ENCODE peak calls at places on chromosomes 7 and 10, in six cellular contexts. N, O, R, Z, L and Q are unnamed samples.

GRCh38 chr7:131948434-131949053 is 392.1 kb upstream of the PODXL start:
- DNase-seq in L (no peak), R (no peak), N (no peak), Z (no peak), O (no peak), Q (peak; percentile 83)

GRCh38 chr10:78959901-78960300 is 108.9 kb upstream of the ZMIZ1 start:
- DNase-seq in N (no peak), R (no peak), O (no peak), L (no peak), Z (no peak), Q (no peak)

GRCh38 chr7:94188350-94188749 is 184.2 kb upstream of the BET1 start:
- DNase-seq in O (no peak), Z (peak; percentile 66), R (no peak), L (no peak), N (no peak), Q (no peak)

GRCh38 chr7:38908759-38909335 is at the start of gene VPS41:
- DNase-seq in N (peak; percentile 45), R (peak; percentile 88), L (peak; percentile 52), Z (peak; percentile 81), O (peak; percentile 77), Q (peak; percentile 74)

GRCh38 chr10:17452060-17452894 is 2.1 kb downstream of the ST8SIA6 start:
- DNase-seq in N (no peak), O (no peak), R (no peak), Z (no peak), L (no peak), Q (no peak)

GRCh38 chr10:85513450-85513849 is 853.1 kb downstream of the GRID1 start:
- DNase-seq in O (no peak), Z (no peak), L (no peak), R (no peak), N (no peak), Q (no peak)

GRCh38 chr10:56178210-56178609 is 182.8 kb downstream of the ZWINT start:
- DNase-seq in L (no peak), N (no peak), Z (no peak), R (no peak), O (peak; percentile 79), Q (no peak)

GRCh38 chr7:117645456-117646181 is 165.8 kb downstream of the CFTR start:
- DNase-seq in R (no peak), N (no peak), L (no peak), O (no peak), Z (peak; percentile 79), Q (no peak)

GRCh38 chr7:84188811-84189405 is 5.7 kb downstream of the SEMA3A start:
- DNase-seq in R (no peak), Z (peak; percentile 64), O (no peak), N (no peak), L (no peak), Q (no peak)

GRCh38 chr10:6044651-6045599 is 17.2 kb downstream of the IL2RA start:
- DNase-seq in R (peak; percentile 10), L (no peak), O (no peak), N (no peak), Z (no peak), Q (no peak)

GRCh38 chr7:134480730-134481129 is 21.8 kb upstream of the AKR1B1 start:
- DNase-seq in O (peak; percentile 1), R (no peak), N (no peak), L (no peak), Z (peak; percentile 45), Q (no peak)

GRCh38 chr10:110499796-110500514 is 2.2 kb downstream of the DUSP5 start:
- DNase-seq in L (no peak), Z (peak; percentile 63), O (peak; percentile 54), N (no peak), R (no peak), Q (no peak)

GRCh38 chr7:17090751-17091150 is 207.7 kb upstream of the AHR start:
- DNase-seq in L (no peak), Z (peak; percentile 62), N (no peak), R (no peak), O (no peak), Q (no peak)

GRCh38 chr7:87058739-87059524 is 522 bp downstream of the ELAPOR2 start:
- DNase-seq in N (no peak), L (peak; percentile 16), O (peak; percentile 32), R (peak; percentile 29), Z (peak; percentile 1), Q (no peak)

GRCh38 chr10:25457552-25457951 is 282.8 kb downstream of the GPR158 start:
- DNase-seq in Z (peak; percentile 49), N (no peak), R (no peak), O (no peak), L (no peak), Q (no peak)

GRCh38 chr7:133582766-133583523 is 330.1 kb downstream of the EXOC4 start:
- DNase-seq in N (no peak), Z (peak; percentile 90), L (no peak), O (no peak), R (no peak), Q (no peak)

GRCh38 chr10:554182-554848 is 135.2 kb downstream of the DIP2C start:
- DNase-seq in L (no peak), R (no peak), Z (peak; percentile 52), O (no peak), N (no peak), Q (no peak)

GRCh38 chr10:128160335-128160734 is 34.1 kb upstream of the MKI67 start:
- DNase-seq in O (no peak), L (no peak), N (no peak), Z (no peak), R (no peak), Q (no peak)

GRCh38 chr7:82598958-82599357 is 155.4 kb upstream of the CACNA2D1 start:
- DNase-seq in N (no peak), O (no peak), L (no peak), R (no peak), Z (peak; percentile 93), Q (no peak)

GRCh38 chr10:14126697-14127440 is 203.9 kb downstream of the FRMD4A start:
- DNase-seq in Z (peak; percentile 10), L (no peak), O (no peak), N (no peak), R (no peak), Q (no peak)

GRCh38 chr10:14327535-14327934 is 3.2 kb downstream of the FRMD4A start:
- DNase-seq in L (no peak), Z (no peak), O (no peak), R (no peak), N (no peak), Q (no peak)

GRCh38 chr7:69654381-69654780 is 56.1 kb downstream of the AUTS2 start:
- DNase-seq in R (peak; percentile 45), L (no peak), N (no peak), O (no peak), Z (peak; percentile 32), Q (no peak)

GRCh38 chr7:46515844-46516590 is 594.9 kb upstream of the IGFBP3 start:
- DNase-seq in O (no peak), R (no peak), L (no peak), Z (no peak), N (no peak), Q (no peak)

GRCh38 chr10:132162021-132162531 is 24.7 kb upstream of the DPYSL4 start:
- DNase-seq in N (no peak), R (no peak), O (peak; percentile 55), Z (no peak), L (no peak), Q (no peak)

GRCh38 chr7:44678096-44678467 is 70.6 kb upstream of the ZMIZ2 start:
- DNase-seq in Z (no peak), O (no peak), N (no peak), R (no peak), L (no peak), Q (no peak)

GRCh38 chr10:132886211-132887099 is 55.9 kb downstream of the CFAP46 start:
- DNase-seq in R (no peak), N (no peak), Z (peak; percentile 16), O (no peak), L (no peak), Q (no peak)

GRCh38 chr10:132961-133898 is 2.0 kb upstream of the ZMYND11 start:
- DNase-seq in N (no peak), R (no peak), O (no peak), L (no peak), Z (peak; percentile 79), Q (no peak)

DNA sequence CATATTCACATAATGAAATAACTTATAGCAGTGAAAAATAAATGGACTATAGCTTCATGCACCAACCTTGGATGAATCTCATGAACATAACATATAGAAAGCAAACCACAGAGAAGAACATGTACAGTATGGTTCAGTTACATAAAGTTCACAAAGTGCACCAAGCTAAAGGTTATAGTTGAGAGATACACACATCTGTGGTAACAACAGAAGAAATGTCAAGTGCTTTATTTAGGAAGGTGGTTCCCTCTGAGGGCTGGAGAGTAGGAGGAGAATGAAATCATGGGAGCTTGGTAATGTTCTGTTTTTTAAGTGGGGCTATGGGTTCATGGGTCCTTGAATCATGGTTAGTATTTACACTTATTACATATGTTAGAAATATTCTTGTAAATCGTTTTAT is 323.3 kb downstream of the PHTF2 start:
- DNase-seq in R (no peak), Z (no peak), N (no peak), L (no peak), O (no peak), Q (no peak)
- TF ChIP-seq CTCF in R (no peak), Z (no peak), N (no peak), L (no peak), O (no peak), Q (no peak)

DNA sequence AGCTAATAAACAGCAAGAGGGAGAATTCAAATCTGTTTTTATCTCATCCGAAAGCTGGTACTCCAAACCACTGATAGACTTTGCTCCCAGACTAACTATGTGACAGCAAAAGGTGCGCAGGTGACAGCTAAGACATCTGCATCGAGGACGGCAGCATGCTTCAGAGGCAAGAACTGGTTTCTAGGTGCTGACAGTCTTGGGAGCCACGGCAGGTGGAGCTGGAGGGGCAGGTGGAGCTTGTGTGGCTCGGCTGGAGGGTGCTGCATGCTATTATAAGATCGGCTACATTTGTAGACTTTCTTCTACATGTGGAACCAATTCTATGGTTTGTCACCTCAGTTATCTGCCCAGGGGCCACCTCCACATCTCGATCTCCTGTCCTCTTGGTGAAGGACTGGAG is 21.8 kb upstream of the MMP21 start:
- DNase-seq in Z (no peak), L (no peak), O (no peak), R (no peak), N (no peak), Q (no peak)
- TF ChIP-seq CTCF in Z (no peak), L (no peak), O (no peak), R (no peak), N (no peak), Q (no peak)

DNA sequence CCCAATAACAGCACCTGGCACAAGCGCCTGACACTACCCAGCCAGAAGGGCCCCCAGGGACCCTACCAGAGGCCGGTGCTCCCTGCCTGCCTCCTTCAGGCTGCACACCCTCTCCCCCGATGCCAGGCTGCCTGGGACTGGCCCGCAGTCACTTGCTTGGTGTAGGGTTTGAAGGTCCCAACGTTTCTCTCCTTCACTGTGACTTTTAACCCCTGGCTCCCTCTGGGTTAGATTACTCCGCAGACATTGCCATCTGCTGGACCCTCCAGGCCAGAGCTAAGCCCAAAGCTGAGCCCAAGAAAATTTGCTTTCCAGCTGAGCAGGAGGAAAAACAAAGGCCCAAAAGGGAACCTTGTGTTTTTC is 6.9 kb downstream of the CDHR1 start:
- DNase-seq in O (no peak), N (no peak), L (no peak), R (no peak), Z (no peak), Q (no peak)
- TF ChIP-seq CTCF in O (no peak), N (peak; percentile 18), L (no peak), R (no peak), Z (no peak), Q (peak; percentile 6)

DNA sequence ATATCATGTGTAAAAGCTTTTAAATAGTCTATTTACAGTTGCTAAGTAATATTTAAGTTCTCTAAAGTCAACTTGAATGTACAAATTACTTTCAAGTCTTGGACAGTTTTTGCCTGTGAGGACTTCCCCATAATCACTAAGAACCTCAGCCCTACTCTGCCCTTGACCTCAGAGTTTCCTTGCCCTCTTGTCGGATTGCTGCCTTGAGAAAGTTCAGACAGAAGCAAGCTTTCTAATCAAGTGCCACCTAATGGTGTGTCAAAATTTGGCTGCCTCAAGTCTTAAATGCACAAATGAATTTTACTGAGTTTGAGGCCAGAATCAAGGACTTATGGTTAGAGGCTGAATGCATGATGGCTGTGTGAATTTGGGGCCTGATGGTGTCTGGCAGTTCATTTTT is 88.3 kb upstream of the KAT6B start:
- DNase-seq in O (no peak), N (no peak), L (no peak), R (no peak), Z (peak; percentile 27), Q (no peak)
- TF ChIP-seq CTCF in O (no peak), N (no peak), L (no peak), R (no peak), Z (peak; percentile 36), Q (no peak)